ENCODE peak calls at places on chromosomes 12 and 14, in seven cellular contexts. G is HT-29, T is lung microvascular endothelial cell, F is psoas muscle, Z is HuH-7.5, H is T follicular helper cell, U is GM23248. J is an unnamed sample.

GRCh38 chr12:14979468-14979867 is 6.6 kb downstream of the PDE6H start:
- DNase-seq in Z (no peak), G (no peak), T (no peak), F (no peak), H (no peak), U (no peak), J (no peak)

GRCh38 chr12:34398366-34398705 is 376.0 kb downstream of the ALG10 start:
- DNase-seq in U (no peak), T (no peak), F (peak; percentile 47), G (no peak), Z (no peak), H (no peak), J (no peak)

GRCh38 chr12:67593041-67593870 is 55.3 kb upstream of the DYRK2 start:
- DNase-seq in F (no peak), H (no peak), U (peak; percentile 77), T (no peak), G (peak; percentile 99), Z (no peak), J (peak; percentile 33)

GRCh38 chr14:106318700-106319099 is 792.3 kb downstream of the TMEM121 start:
- DNase-seq in G (peak; percentile 2), U (no peak), T (no peak), F (no peak), H (peak; percentile 44), Z (no peak), J (no peak)

GRCh38 chr12:131452444-131452860 is 258.4 kb upstream of the SFSWAP start:
- DNase-seq in Z (peak; percentile 29), H (no peak), F (no peak), G (peak; percentile 59), U (no peak), T (peak; percentile 61), J (no peak)

GRCh38 chr14:52835122-52835903 is 43.9 kb upstream of the GNPNAT1 start:
- DNase-seq in H (no peak), T (no peak), Z (no peak), U (peak; percentile 93), G (no peak), F (no peak), J (peak; percentile 36)

GRCh38 chr14:75369506-75369905 is 58.3 kb upstream of the JDP2 start:
- DNase-seq in F (peak; percentile 62), H (no peak), Z (no peak), G (no peak), T (no peak), U (peak; percentile 29), J (peak; percentile 49)

GRCh38 chr12:5264006-5264405 is 167.9 kb upstream of the NTF3 start:
- DNase-seq in T (no peak), H (no peak), U (no peak), F (no peak), G (no peak), Z (no peak), J (no peak)

GRCh38 chr14:101932668-101933067 is 31.7 kb upstream of the DYNC1H1 start:
- DNase-seq in F (peak; percentile 4), U (no peak), T (no peak), H (no peak), G (no peak), Z (no peak), J (no peak)

GRCh38 chr14:93023802-93024434 is 91.8 kb downstream of the ITPK1 start:
- DNase-seq in Z (no peak), U (no peak), F (peak; percentile 32), T (no peak), H (no peak), G (no peak), J (no peak)

GRCh38 chr12:102769323-102769916 is 147.6 kb downstream of the PAH start:
- DNase-seq in H (no peak), T (peak; percentile 57), G (peak; percentile 59), Z (peak; percentile 38), F (peak; percentile 58), U (peak; percentile 81), J (peak; percentile 81)

GRCh38 chr14:71855399-71856036 is 76.7 kb upstream of the RGS6 start:
- DNase-seq in T (peak; percentile 75), G (peak; percentile 69), H (peak; percentile 12), F (peak; percentile 68), Z (peak; percentile 9), U (peak; percentile 76), J (peak; percentile 77)

GRCh38 chr14:75715926-75716780 is 55.1 kb downstream of the TTLL5 start:
- DNase-seq in F (no peak), G (no peak), Z (no peak), U (peak; percentile 67), H (no peak), T (no peak), J (peak; percentile 61)

GRCh38 chr14:93582516-93582915 is 151.8 kb downstream of the UNC79 start:
- DNase-seq in T (no peak), G (no peak), U (no peak), F (no peak), H (no peak), Z (no peak), J (no peak)

GRCh38 chr12:112164326-112164660 is 38.9 kb downstream of the TRAFD1 start:
- DNase-seq in G (no peak), H (no peak), Z (no peak), T (no peak), U (no peak), F (no peak), J (no peak)

GRCh38 chr14:55707365-55707804 is 127.4 kb downstream of the KTN1 start:
- DNase-seq in T (peak; percentile 77), Z (no peak), G (peak; percentile 49), F (no peak), H (no peak), U (peak; percentile 78), J (peak; percentile 67)

GRCh38 chr12:23771230-23771949 is 178.1 kb downstream of the SOX5 start:
- DNase-seq in Z (no peak), H (no peak), U (no peak), F (peak; percentile 63), G (no peak), T (peak; percentile 28), J (no peak)

GRCh38 chr14:36465178-36465577 is 54.9 kb downstream of the NKX2-1 start:
- DNase-seq in U (no peak), H (no peak), G (no peak), F (no peak), T (no peak), Z (no peak), J (no peak)

GRCh38 chr14:32509632-32510187 is 180.6 kb downstream of the AKAP6 start:
- DNase-seq in F (peak; percentile 82), Z (no peak), H (no peak), T (peak; percentile 96), U (peak; percentile 99), G (peak; percentile 44), J (peak; percentile 91)

GRCh38 chr14:73943083-73943482 is 6.8 kb downstream of the FAM161B start:
- DNase-seq in G (no peak), F (no peak), H (no peak), T (peak; percentile 91), Z (peak; percentile 57), U (peak; percentile 87), J (peak; percentile 82)

GRCh38 chr12:48180424-48180823 is 3.0 kb upstream of the CCDC184 start:
- DNase-seq in F (no peak), H (no peak), T (no peak), G (no peak), Z (no peak), U (no peak), J (no peak)

GRCh38 chr14:74519316-74520074 is 25.9 kb downstream of the ISCA2 start:
- DNase-seq in G (no peak), F (peak; percentile 44), U (no peak), Z (no peak), T (no peak), H (no peak), J (no peak)

GRCh38 chr12:95956557-95957145 is 13.5 kb downstream of the AMDHD1 start:
- DNase-seq in T (no peak), Z (no peak), F (no peak), H (no peak), U (no peak), G (no peak), J (no peak)

GRCh38 chr12:120460157-120460556 is 9.4 kb downstream of the SRSF9 start:
- DNase-seq in T (no peak), F (no peak), H (no peak), Z (no peak), G (no peak), U (no peak), J (no peak)

GRCh38 chr14:100146548-100147091 is 12.8 kb downstream of the DEGS2 start:
- DNase-seq in G (peak; percentile 12), H (no peak), Z (no peak), T (no peak), U (no peak), F (no peak), J (no peak)

GRCh38 chr12:62448436-62448835 is 18.2 kb upstream of the MON2 start:
- DNase-seq in Z (no peak), U (no peak), T (no peak), G (no peak), H (no peak), F (no peak), J (no peak)

GRCh38 chr12:9699898-9700605 is 30.5 kb downstream of the CLEC2D start:
- DNase-seq in U (peak; percentile 37), F (no peak), G (no peak), T (peak; percentile 25), H (no peak), Z (no peak), J (no peak)

GRCh38 chr12:103840399-103840880 is 594 bp downstream of the NT5DC3 start:
- DNase-seq in T (peak; percentile 3), G (peak; percentile 23), Z (no peak), H (no peak), F (peak; percentile 65), U (peak; percentile 82), J (no peak)

GRCh38 chr14:85604021-85604420 is 74.1 kb downstream of the FLRT2 start:
- DNase-seq in F (no peak), H (no peak), Z (no peak), G (no peak), U (no peak), T (no peak), J (no peak)

GRCh38 chr12:93502802-93503623 is 35.7 kb downstream of the MRPL42 start:
- DNase-seq in H (peak; percentile 46), T (peak; percentile 71), F (no peak), U (peak; percentile 64), Z (no peak), G (peak; percentile 65), J (peak; percentile 35)

GRCh38 chr14:51643137-51643536 is 8.6 kb upstream of the FRMD6 start:
- DNase-seq in Z (no peak), U (peak; percentile 94), H (no peak), F (no peak), T (no peak), G (no peak), J (peak; percentile 77)

GRCh38 chr14:71418591-71419245 is 511.5 kb downstream of the PCNX1 start:
- DNase-seq in G (no peak), Z (no peak), H (no peak), F (no peak), T (no peak), U (no peak), J (no peak)

GRCh38 chr14:104784846-104785707 is 10.5 kb downstream of the AKT1 start:
- DNase-seq in Z (no peak), U (no peak), G (no peak), F (no peak), T (no peak), H (no peak), J (no peak)

GRCh38 chr12:76518699-76519098 is 40.9 kb downstream of the OSBPL8 start:
- DNase-seq in Z (no peak), T (no peak), U (no peak), G (no peak), H (no peak), F (no peak), J (no peak)

GRCh38 chr12:98754095-98754494 is 109.0 kb downstream of the APAF1 start:
- DNase-seq in U (peak; percentile 80), G (peak; percentile 65), Z (peak; percentile 73), H (no peak), F (no peak), T (no peak), J (peak; percentile 72)

GRCh38 chr12:127126260-127126628 is 1140.7 kb upstream of the TMEM132C start:
- DNase-seq in Z (no peak), H (no peak), G (no peak), F (no peak), T (no peak), U (no peak), J (no peak)

GRCh38 chr12:121436706-121437105 is 36.8 kb downstream of the RNF34 start:
- DNase-seq in G (no peak), U (no peak), T (no peak), H (no peak), Z (no peak), F (no peak), J (no peak)

GRCh38 chr12:10610188-10610587 is 3.2 kb downstream of the MAGOHB start:
- DNase-seq in T (no peak), H (no peak), F (no peak), U (no peak), G (no peak), Z (no peak), J (no peak)